ENCODE peak calls at places on chromosome 18, in six cellular contexts. D is SJSA1; E is stimulated activated naive CD8-positive, alpha-beta T cell treated with anti-CD3 and anti-CD28 coated beads, Interleukin-15, Interleukin-2, amounts not matched to agents 100 U/mL and 50 U/mL, for 24 hours; G is NCI-H1930; Y is ureter; B is HuH-7.5. N is an unnamed sample.

GRCh38 chr18:44758821-44759624 is 78.3 kb downstream of the SETBP1 start:
- DNase-seq in G (no peak), E (peak; percentile 60), B (no peak), D (no peak), Y (no peak), N (no peak)

GRCh38 chr18:22046473-22046872 is 122.9 kb upstream of the GATA6 start:
- DNase-seq in Y (no peak), D (no peak), G (no peak), E (no peak), B (no peak), N (no peak)

GRCh38 chr18:38413202-38413601 is 847.6 kb upstream of the CELF4 start:
- DNase-seq in B (no peak), D (no peak), G (no peak), E (no peak), Y (no peak), N (no peak)

GRCh38 chr18:79447703-79448367 is 52.1 kb downstream of the NFATC1 start:
- DNase-seq in B (no peak), E (no peak), G (no peak), D (no peak), Y (no peak), N (no peak)

GRCh38 chr18:12751891-12752290 is 49.0 kb downstream of the PSMG2 start:
- DNase-seq in Y (no peak), G (no peak), E (no peak), D (no peak), B (no peak), N (no peak)

GRCh38 chr18:51183372-51184091 is 13.9 kb downstream of the MEX3C start:
- DNase-seq in G (no peak), D (no peak), E (no peak), Y (no peak), B (no peak), N (no peak)

GRCh38 chr18:58520964-58521363 is 107.9 kb downstream of the ALPK2 start:
- DNase-seq in Y (no peak), D (no peak), E (peak; percentile 46), G (no peak), B (no peak), N (no peak)

GRCh38 chr18:37450434-37451133 is 115.0 kb downstream of the CELF4 start:
- DNase-seq in B (no peak), G (no peak), E (no peak), D (no peak), Y (no peak), N (no peak)

GRCh38 chr18:57772387-57772799 is 30.7 kb downstream of the ATP8B1 start:
- DNase-seq in G (no peak), D (no peak), E (no peak), Y (no peak), B (no peak), N (no peak)

GRCh38 chr18:12883684-12884520 is at the start of gene PTPN2:
- DNase-seq in G (peak; percentile 81), D (peak; percentile 94), E (peak; percentile 90), B (peak; percentile 99), Y (peak; percentile 94), N (peak; percentile 99)

GRCh38 chr18:67265464-67266245 is 250.9 kb downstream of the DSEL start:
- DNase-seq in E (no peak), G (no peak), D (no peak), Y (no peak), B (no peak), N (no peak)

GRCh38 chr18:45416168-45416567 is 199.1 kb upstream of the SLC14A2 start:
- DNase-seq in Y (peak; percentile 48), G (peak; percentile 67), B (no peak), D (no peak), E (no peak), N (no peak)

GRCh38 chr18:7452331-7452730 is 114.8 kb upstream of the PTPRM start:
- DNase-seq in Y (no peak), D (no peak), B (peak; percentile 43), E (peak; percentile 5), G (no peak), N (no peak)

GRCh38 chr18:24840640-24841039 is 380.2 kb downstream of the HRH4 start:
- DNase-seq in B (no peak), E (no peak), D (no peak), G (no peak), Y (no peak), N (no peak)

GRCh38 chr18:57780318-57781127 is 22.6 kb downstream of the ATP8B1 start:
- DNase-seq in B (no peak), D (no peak), G (no peak), E (no peak), Y (no peak), N (no peak)

GRCh38 chr18:79485788-79486355 is 90.1 kb downstream of the NFATC1 start:
- DNase-seq in G (no peak), E (no peak), Y (no peak), B (no peak), D (peak; percentile 72), N (peak; percentile 1)

GRCh38 chr18:50793641-50794565 is 25.9 kb downstream of the MRO start:
- DNase-seq in Y (no peak), G (no peak), D (no peak), E (no peak), B (no peak), N (no peak)

GRCh38 chr18:2976218-2976617 is 36.7 kb downstream of the LPIN2 start:
- DNase-seq in Y (no peak), D (no peak), G (no peak), E (no peak), B (no peak), N (no peak)

GRCh38 chr18:44564922-44565321 is 115.8 kb upstream of the SETBP1 start:
- DNase-seq in Y (no peak), G (no peak), D (no peak), B (no peak), E (no peak), N (no peak)

GRCh38 chr18:2906522-2907458 is 60.0 kb downstream of the EMILIN2 start:
- DNase-seq in D (no peak), E (peak; percentile 66), G (no peak), B (peak; percentile 90), Y (no peak), N (peak; percentile 89)

GRCh38 chr18:12088096-12088495 is 5.5 kb upstream of the ANKRD62 start:
- DNase-seq in Y (no peak), B (no peak), D (no peak), E (no peak), G (no peak), N (no peak)

GRCh38 chr18:12336251-12336650 is 28.2 kb downstream of the TUBB6 start:
- DNase-seq in D (no peak), E (no peak), G (no peak), Y (no peak), B (no peak), N (no peak)

GRCh38 chr18:32683044-32683443 is 89.8 kb downstream of the KLHL14 start:
- DNase-seq in B (no peak), G (no peak), Y (no peak), D (no peak), E (no peak), N (no peak)

GRCh38 chr18:67710639-67711038 is 194.1 kb upstream of the DSEL start:
- DNase-seq in Y (no peak), G (no peak), B (no peak), E (no peak), D (no peak), N (no peak)

GRCh38 chr18:36309436-36310391 is 12.2 kb downstream of the FHOD3 start:
- DNase-seq in G (no peak), D (peak; percentile 95), B (no peak), E (no peak), Y (peak; percentile 73), N (no peak)

GRCh38 chr18:6207119-6207518 is 207.6 kb downstream of the L3MBTL4 start:
- DNase-seq in G (no peak), D (no peak), Y (no peak), B (no peak), E (no peak), N (no peak)

GRCh38 chr18:45752681-45753080 is 28.7 kb downstream of the SLC14A1 start:
- DNase-seq in D (no peak), B (no peak), G (no peak), Y (no peak), E (no peak), N (no peak)

GRCh38 chr18:68925268-68925667 is 127.4 kb downstream of the CCDC102B start:
- DNase-seq in D (no peak), E (no peak), G (no peak), Y (no peak), B (no peak), N (no peak)

GRCh38 chr18:24080861-24081260 is 58.0 kb upstream of the CABYR start:
- DNase-seq in G (no peak), B (no peak), D (no peak), Y (no peak), E (peak; percentile 15), N (no peak)

GRCh38 chr18:61697306-61697909 is 195.4 kb downstream of the RNF152 start:
- DNase-seq in B (no peak), G (no peak), Y (no peak), E (no peak), D (no peak), N (no peak)

N was measured in spleen.